ENCODE peak calls at places on chromosome 4, in five cellular contexts. A, Z, W, O and S are unnamed samples.

GRCh38 chr4:122669911-122670738 is 49.3 kb upstream of the IL21 start:
- DNase-seq in A (no peak), Z (no peak), W (no peak), O (no peak), S (no peak)

GRCh38 chr4:79331126-79331876 is 5.4 kb upstream of the NAA11 start:
- DNase-seq in A (peak; percentile 2), Z (no peak), W (no peak), O (no peak), S (no peak)

GRCh38 chr4:87734936-87735335 is 64.4 kb upstream of the IBSP start:
- DNase-seq in A (no peak), Z (no peak), W (no peak), O (no peak), S (no peak)

GRCh38 chr4:24890561-24890960 is 22.3 kb downstream of the CCDC149 start:
- DNase-seq in A (no peak), Z (no peak), W (no peak), O (no peak), S (no peak)

GRCh38 chr4:156038772-156039171 is 85.1 kb upstream of the CTSO start:
- DNase-seq in A (no peak), Z (no peak), W (no peak), O (no peak), S (no peak)

GRCh38 chr4:148704291-148704690 is 262.1 kb upstream of the NR3C2 start:
- DNase-seq in A (no peak), Z (no peak), W (no peak), O (no peak), S (no peak)

GRCh38 chr4:110625593-110626292 is 2.9 kb upstream of the PITX2 start:
- DNase-seq in A (no peak), Z (no peak), W (no peak), O (no peak), S (no peak)

GRCh38 chr4:38268108-38268507 is 307.9 kb downstream of the PTTG2 start:
- DNase-seq in A (no peak), Z (no peak), W (no peak), O (no peak), S (no peak)

GRCh38 chr4:55001538-55001937 is 123.9 kb downstream of the KDR start:
- DNase-seq in A (no peak), Z (no peak), W (no peak), O (no peak), S (no peak)

GRCh38 chr4:126939401-126939800 is 693.4 kb upstream of the INTU start:
- DNase-seq in A (no peak), Z (no peak), W (peak; percentile 78), O (no peak), S (no peak)

GRCh38 chr4:74933562-74934015 is 673 bp downstream of the PARM1 start:
- DNase-seq in A (no peak), Z (no peak), W (no peak), O (no peak), S (no peak)

GRCh38 chr4:122826596-122827257 is at the start of gene FGF2:
- DNase-seq in A (peak; percentile 54), Z (peak; percentile 30), W (peak; percentile 60), O (peak; percentile 85), S (no peak)

GRCh38 chr4:145404754-145405153 is 76.9 kb upstream of the SMAD1 start:
- DNase-seq in A (no peak), Z (no peak), W (no peak), O (no peak), S (no peak)

GRCh38 chr4:150152764-150153163 is 74.5 kb downstream of the DCLK2 start:
- DNase-seq in A (peak; percentile 9), Z (no peak), W (peak; percentile 68), O (no peak), S (no peak)

GRCh38 chr4:73453701-73454005 is 17.6 kb downstream of the AFP start:
- DNase-seq in A (no peak), Z (no peak), W (no peak), O (no peak), S (no peak)

GRCh38 chr4:2418652-2419571 is at the start of gene CFAP99:
- DNase-seq in A (peak; percentile 92), Z (peak; percentile 95), W (peak; percentile 88), O (peak; percentile 98), S (peak; percentile 98)

GRCh38 chr4:2419814-2420213 is 1.1 kb downstream of the CFAP99 start:
- DNase-seq in A (no peak), Z (no peak), W (no peak), O (no peak), S (no peak)

GRCh38 chr4:2416564-2417195 is 1.8 kb downstream of the ZFYVE28 start:
- DNase-seq in A (no peak), Z (no peak), W (no peak), O (no peak), S (no peak)

GRCh38 chr4:2417196-2417764 is 1.2 kb downstream of the ZFYVE28 start:
- DNase-seq in A (no peak), Z (no peak), W (no peak), O (no peak), S (no peak)

GRCh38 chr4:2417765-2418651 is at the start of gene ZFYVE28:
- DNase-seq in A (peak; percentile 55), Z (no peak), W (no peak), O (no peak), S (no peak)
- TF ChIP-seq POLR2A in A (peak; percentile 39), Z (no peak), W (no peak), O (no peak), S (no peak)

GRCh38 chr4:173827707-173828106 is 297.7 kb upstream of the HAND2 start:
- DNase-seq in A (no peak), Z (no peak), W (no peak), O (no peak), S (no peak)
- TF ChIP-seq CTCF in A (no peak), Z (no peak), W (no peak), O (no peak), S (no peak)

GRCh38 chr4:6750302-6751221 is 32.0 kb upstream of the KIAA0232 start:
- DNase-seq in A (no peak), Z (no peak), W (no peak), O (no peak), S (no peak)

GRCh38 chr4:6746721-6747689 is 31.0 kb downstream of the BLOC1S4 start:
- DNase-seq in A (peak; percentile 79), Z (no peak), W (no peak), O (no peak), S (no peak)

GRCh38 chr4:6749340-6750171 is 33.0 kb upstream of the KIAA0232 start:
- DNase-seq in A (peak; percentile 82), Z (peak; percentile 57), W (peak; percentile 33), O (peak; percentile 88), S (no peak)

GRCh38 chr4:6747690-6748068 is 31.7 kb downstream of the BLOC1S4 start:
- DNase-seq in A (peak; percentile 52), Z (no peak), W (no peak), O (no peak), S (no peak)

DNA sequence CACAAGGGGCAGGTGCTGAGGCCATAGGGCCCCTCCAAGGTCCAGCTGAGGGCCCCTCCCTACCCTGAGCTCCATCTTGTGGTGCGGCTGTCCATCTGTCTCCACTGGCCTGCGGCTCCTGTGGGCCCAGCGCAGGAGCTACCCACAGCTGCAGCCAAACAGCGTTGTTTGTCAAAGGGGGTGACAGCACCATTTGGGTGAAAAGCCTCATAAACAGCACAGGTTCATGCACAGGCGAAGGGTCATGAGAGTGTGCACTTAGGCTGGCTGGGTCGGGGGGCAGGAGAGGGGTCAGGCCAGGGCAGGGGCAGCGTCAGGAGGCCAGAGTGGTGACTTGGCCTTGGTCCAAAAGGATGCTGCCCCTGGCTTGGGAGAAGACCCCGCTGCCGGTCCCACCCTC is 32.3 kb downstream of the BLOC1S4 start:
- DNase-seq in A (no peak), Z (no peak), W (no peak), O (no peak), S (no peak)
- H3K4me3 ChIP-seq in A (no peak overlapping the region), Z (no peak overlapping the region), W (no peak overlapping the region), O (no peak overlapping the region), S (no peak overlapping the region)

GRCh38 chr4:988726-989721 is 2.2 kb downstream of the IDUA start:
- DNase-seq in A (no peak), Z (no peak), W (no peak), O (no peak), S (no peak)

GRCh38 chr4:985123-985830 is 1.6 kb upstream of the IDUA start:
- DNase-seq in A (no peak), Z (no peak), W (no peak), O (no peak), S (no peak)

GRCh38 chr4:986428-986948 is 356 bp upstream of the IDUA start:
- DNase-seq in A (no peak), Z (no peak), W (no peak), O (no peak), S (no peak)

GRCh38 chr4:987689-988513 is 1.1 kb downstream of the IDUA start:
- DNase-seq in A (no peak), Z (no peak), W (no peak), O (no peak), S (no peak)

GRCh38 chr4:986949-987688 is at the start of gene IDUA:
- DNase-seq in A (peak; percentile 68), Z (peak; percentile 63), W (peak; percentile 53), O (peak; percentile 90), S (peak; percentile 95)
- TF ChIP-seq POLR2A in A (peak; percentile 64), Z (no peak), W (peak; percentile 6), O (no peak), S (no peak)

GRCh38 chr4:159298502-159298901 is 195.6 kb downstream of the RAPGEF2 start:
- DNase-seq in A (no peak), Z (no peak), W (peak; percentile 59), O (no peak), S (no peak)

GRCh38 chr4:159291176-159291575 is 188.3 kb downstream of the RAPGEF2 start:
- DNase-seq in A (no peak), Z (no peak), W (no peak), O (no peak), S (no peak)

GRCh38 chr4:159296061-159296460 is 193.2 kb downstream of the RAPGEF2 start:
- DNase-seq in A (no peak), Z (no peak), W (peak; percentile 85), O (no peak), S (no peak)

GRCh38 chr4:159292137-159292896 is 189.4 kb downstream of the RAPGEF2 start:
- DNase-seq in A (no peak), Z (no peak), W (no peak), O (no peak), S (no peak)

DNA sequence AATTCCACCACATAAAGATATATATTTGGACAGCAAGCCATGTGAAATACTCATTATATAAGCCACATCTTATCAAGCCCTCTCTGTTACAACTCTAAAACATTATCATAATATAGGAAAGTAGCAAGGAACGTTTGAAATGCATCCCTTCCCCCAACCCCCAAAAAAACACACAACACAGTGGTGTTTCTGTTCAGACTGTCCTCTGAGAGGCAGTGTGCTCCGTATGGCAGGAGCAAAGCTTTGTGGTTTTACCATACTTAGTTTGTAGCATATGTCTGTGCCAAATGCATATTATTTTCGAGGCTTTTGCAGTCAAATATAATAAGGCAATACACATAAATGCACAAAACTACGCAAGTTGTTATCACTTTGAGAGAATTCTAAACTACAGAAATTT is 194.2 kb downstream of the RAPGEF2 start:
- DNase-seq in A (no peak), Z (no peak), W (peak; percentile 28), O (no peak), S (no peak)
- TF ChIP-seq CTCF in A (no peak), Z (no peak), W (no peak), O (no peak), S (no peak)